ENCODE peak calls at places on chromosomes 2 and 18, in seven cellular contexts. I, H, R, P, L, U and J are unnamed samples.

GRCh38 chr18:59921384-59921891 is 21.6 kb downstream of the PMAIP1 start:
- DNase-seq in U (no peak), R (no peak), P (no peak), H (no peak), I (no peak), L (no peak), J (no peak)

GRCh38 chr2:210188190-210188589 is 17.0 kb upstream of the KANSL1L start:
- DNase-seq in R (no peak), P (no peak), L (no peak), I (no peak), H (no peak), U (no peak), J (no peak)

GRCh38 chr2:235829726-235830125 is 335.9 kb downstream of the AGAP1 start:
- DNase-seq in H (no peak), R (no peak), P (no peak), I (no peak), L (no peak), U (no peak), J (no peak)

GRCh38 chr2:241519669-241520068 is 11.3 kb upstream of the STK25 start:
- DNase-seq in P (no peak), H (no peak), L (no peak), U (no peak), R (no peak), I (no peak), J (no peak)

GRCh38 chr2:106614511-106615291 is 127.5 kb downstream of the CD8B2 start:
- DNase-seq in L (no peak), U (peak), H (no peak), P (no peak), R (no peak), I (no peak), J (no peak)

GRCh38 chr18:1094408-1094807 is 189.7 kb downstream of the ADCYAP1 start:
- DNase-seq in H (no peak), P (no peak), L (no peak), R (no peak), I (no peak), U (no peak), J (no peak)

GRCh38 chr18:74234326-74235171 is 57.2 kb downstream of the CYB5A start:
- DNase-seq in R (no peak), U (peak), P (no peak), L (no peak), I (no peak), H (no peak), J (no peak)

GRCh38 chr2:237471457-237472186 is 15.4 kb upstream of the MLPH start:
- DNase-seq in L (no peak), H (no peak), P (peak), U (peak), R (peak), I (peak), J (peak)

GRCh38 chr2:70686577-70687460 is 81.2 kb downstream of the ADD2 start:
- DNase-seq in L (no peak), P (peak), I (peak), H (no peak), R (peak), U (peak), J (peak)

GRCh38 chr18:33010149-33010548 is 237.3 kb upstream of the KLHL14 start:
- DNase-seq in R (no peak), L (no peak), U (peak), P (no peak), I (no peak), H (no peak), J (no peak)

GRCh38 chr2:239575931-239576445 is 175.2 kb upstream of the HDAC4 start:
- DNase-seq in P (no peak), I (no peak), H (no peak), R (no peak), L (no peak), U (no peak), J (no peak)

GRCh38 chr2:149572102-149572953 is 15.2 kb downstream of the MMADHC start:
- DNase-seq in R (no peak), U (no peak), P (no peak), L (no peak), I (no peak), H (no peak), J (no peak)

GRCh38 chr2:177265834-177266817 is 1.6 kb upstream of the NFE2L2 start:
- DNase-seq in H (no peak), R (no peak), U (peak), L (no peak), P (no peak), I (no peak), J (no peak)

GRCh38 chr18:48608581-48608980 is 69.8 kb downstream of the CTIF start:
- DNase-seq in I (no peak), P (no peak), H (no peak), L (no peak), R (no peak), U (no peak), J (no peak)

GRCh38 chr2:67923696-67924095 is 139.1 kb downstream of the C1D start:
- DNase-seq in H (no peak), L (no peak), I (no peak), R (no peak), P (no peak), U (no peak), J (no peak)

GRCh38 chr2:50582164-50582563 is 449.8 kb downstream of the NRXN1 start:
- DNase-seq in L (no peak), P (no peak), H (no peak), I (no peak), U (no peak), R (no peak), J (no peak)

GRCh38 chr18:22267697-22268096 is 98.3 kb downstream of the GATA6 start:
- DNase-seq in I (no peak), R (no peak), H (no peak), U (no peak), P (no peak), L (no peak), J (no peak)

GRCh38 chr2:239312081-239312501 is 88.7 kb downstream of the HDAC4 start:
- DNase-seq in R (no peak), I (no peak), P (no peak), H (no peak), L (no peak), U (no peak), J (no peak)

GRCh38 chr2:12754643-12755042 is 37.9 kb downstream of the TRIB2 start:
- DNase-seq in P (no peak), L (no peak), R (peak), H (no peak), I (no peak), U (no peak), J (no peak)

GRCh38 chr18:48022531-48023330 is 92.3 kb upstream of the SMAD2 start:
- DNase-seq in U (peak), R (no peak), L (no peak), H (peak), P (peak), I (peak), J (peak)

GRCh38 chr2:30472326-30472725 is 25.3 kb downstream of the LCLAT1 start:
- DNase-seq in U (no peak), R (no peak), I (no peak), H (no peak), L (no peak), P (no peak), J (no peak)

GRCh38 chr2:175769200-175769599 is 232.9 kb downstream of the LNPK start:
- DNase-seq in L (no peak), I (no peak), P (no peak), R (no peak), H (no peak), U (no peak), J (no peak)

GRCh38 chr2:96090527-96090926 is 25.8 kb downstream of the ADRA2B start:
- DNase-seq in H (no peak), U (no peak), R (peak), L (no peak), P (no peak), I (no peak), J (no peak)

GRCh38 chr18:65257157-65257556 is 493.7 kb upstream of the CDH7 start:
- DNase-seq in P (no peak), H (no peak), I (no peak), U (no peak), R (no peak), L (no peak), J (no peak)

GRCh38 chr2:176997074-176997791 is 215.4 kb upstream of the HNRNPA3 start:
- DNase-seq in U (peak), P (peak), I (no peak), H (peak), R (no peak), L (peak), J (no peak)

GRCh38 chr2:149169653-149170052 is 131.2 kb downstream of the LYPD6B start:
- DNase-seq in P (peak), L (no peak), I (no peak), R (no peak), U (no peak), H (no peak), J (no peak)

DNA sequence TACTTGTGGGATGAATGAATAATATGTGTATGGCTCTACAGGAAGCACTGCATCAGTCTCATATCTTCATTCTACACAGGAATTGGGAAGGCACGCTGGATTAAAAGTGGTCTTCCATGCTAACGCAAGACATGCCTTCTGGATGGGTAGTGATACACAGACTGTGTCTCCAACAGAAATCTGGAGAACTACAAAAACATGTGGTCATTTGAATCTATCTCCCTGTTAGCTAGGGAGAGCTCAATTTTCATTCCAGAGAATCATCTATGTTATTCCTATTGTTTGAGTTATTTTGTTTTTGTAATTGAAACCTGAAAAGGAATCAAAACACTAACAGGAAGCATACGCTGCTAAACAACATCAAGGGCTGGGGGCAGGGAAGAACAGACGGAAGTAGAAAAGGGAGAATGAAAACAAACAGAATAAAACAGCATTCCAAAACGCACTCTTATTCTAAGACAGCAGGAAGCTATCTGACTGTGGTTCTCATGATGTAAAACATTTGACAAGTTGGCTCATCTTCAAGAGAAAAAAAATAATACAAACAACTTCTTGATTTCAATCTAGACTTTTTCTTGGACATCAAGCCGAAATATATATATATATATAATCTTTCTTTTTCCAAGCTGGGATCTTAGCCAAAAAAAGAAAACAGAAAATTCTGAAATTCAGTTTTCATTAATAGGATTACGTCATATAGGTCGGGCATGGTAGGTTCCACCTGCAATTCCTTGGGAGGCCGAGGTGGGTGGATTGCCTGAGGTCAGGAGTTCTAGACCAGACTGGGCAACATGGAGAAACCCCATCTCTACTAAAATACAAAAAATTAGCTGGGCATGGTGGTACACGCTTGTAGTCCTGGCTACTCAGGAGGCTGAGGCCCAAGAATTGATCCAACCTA is 31.5 kb upstream of the ASNSD1 start:
- DNase-seq in U (no peak), L (no peak), I (no peak), P (no peak), H (no peak), R (no peak), J (no peak)
- TF ChIP-seq SIN3A in U (no peak), L (no peak), I (no peak), P (no peak), H (no peak), R (no peak), J (no peak)

DNA sequence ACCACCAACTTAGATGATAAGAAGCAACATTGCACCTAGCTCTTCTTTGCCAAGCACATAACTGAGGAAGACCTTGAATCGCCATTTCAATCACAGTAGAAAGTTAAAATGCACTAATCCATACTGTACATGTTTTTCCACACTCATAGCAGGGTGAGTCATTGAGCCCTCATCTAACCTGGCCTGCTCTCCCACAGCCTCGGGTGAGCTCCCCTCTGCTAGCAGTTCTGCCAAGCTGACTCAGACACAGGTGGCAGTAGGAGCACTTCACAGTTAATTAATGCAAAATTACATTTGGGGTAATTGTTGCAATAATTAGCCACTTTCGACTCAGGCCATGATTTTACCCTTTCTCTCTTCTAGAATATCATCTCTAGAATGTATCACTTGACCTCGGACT is 1632.8 kb upstream of the CELF4 start:
- DNase-seq in I (no peak), U (no peak), R (no peak), P (no peak), L (no peak), H (no peak), J (no peak)
- TF ChIP-seq SIN3A in I (no peak), U (no peak), R (no peak), P (no peak), L (no peak), H (no peak), J (no peak)

GRCh38 chr18:3544537-3544936 is 94.6 kb downstream of the TGIF1 start:
- DNase-seq in L (no peak), P (no peak), U (no peak), R (no peak), H (no peak), I (no peak), J (no peak)

GRCh38 chr18:3538954-3539617 is 89.1 kb downstream of the TGIF1 start:
- DNase-seq in H (no peak), P (no peak), U (no peak), R (no peak), L (no peak), I (no peak), J (no peak)

GRCh38 chr18:3541549-3542386 is 91.8 kb downstream of the TGIF1 start:
- DNase-seq in P (no peak), H (peak), U (no peak), L (no peak), I (no peak), R (no peak), J (no peak)

GRCh38 chr18:3538456-3538855 is 88.5 kb downstream of the TGIF1 start:
- DNase-seq in R (no peak), I (no peak), P (no peak), U (no peak), L (no peak), H (no peak), J (no peak)

DNA sequence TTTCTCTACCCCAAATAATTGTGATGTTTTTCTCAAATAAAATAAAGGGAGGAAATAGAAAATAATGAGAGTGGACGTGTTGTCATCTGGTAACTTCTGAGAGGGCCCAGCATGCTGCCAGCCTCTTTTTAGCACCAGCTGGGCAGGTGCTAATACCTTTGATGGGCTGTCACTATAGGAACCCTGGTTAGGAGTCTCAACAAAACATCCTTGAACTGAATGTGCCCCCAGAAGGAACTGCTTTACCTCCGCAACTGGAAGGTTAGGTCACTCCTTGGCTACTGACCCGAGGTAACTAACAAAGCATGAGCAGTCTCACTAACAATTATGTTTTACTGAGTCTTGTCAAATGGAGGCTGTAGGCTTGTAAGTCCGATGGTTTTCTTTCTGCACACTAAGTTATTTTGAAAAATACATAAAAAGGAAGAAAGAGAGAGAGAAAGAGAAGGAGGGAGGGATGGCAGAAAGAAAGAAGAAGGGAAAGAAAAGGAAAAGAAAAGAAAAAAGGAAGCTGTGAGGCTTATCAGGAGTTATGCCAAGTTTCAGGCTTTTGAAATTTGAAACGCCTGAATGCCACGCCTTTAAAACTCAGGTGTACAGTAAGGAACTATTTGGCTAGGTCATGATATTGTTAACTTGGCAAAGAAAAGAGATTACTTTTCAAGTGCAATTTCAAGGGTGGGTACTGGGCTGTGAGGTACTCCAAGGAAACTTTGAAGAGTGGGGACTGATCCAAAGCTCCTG is 91.0 kb downstream of the TGIF1 start:
- DNase-seq in I (no peak), R (no peak), P (no peak), L (no peak), U (no peak), H (no peak), J (no peak)
- TF ChIP-seq SIN3A in I (no peak), R (no peak), P (no peak), L (no peak), U (no peak), H (no peak), J (no peak)

DNA sequence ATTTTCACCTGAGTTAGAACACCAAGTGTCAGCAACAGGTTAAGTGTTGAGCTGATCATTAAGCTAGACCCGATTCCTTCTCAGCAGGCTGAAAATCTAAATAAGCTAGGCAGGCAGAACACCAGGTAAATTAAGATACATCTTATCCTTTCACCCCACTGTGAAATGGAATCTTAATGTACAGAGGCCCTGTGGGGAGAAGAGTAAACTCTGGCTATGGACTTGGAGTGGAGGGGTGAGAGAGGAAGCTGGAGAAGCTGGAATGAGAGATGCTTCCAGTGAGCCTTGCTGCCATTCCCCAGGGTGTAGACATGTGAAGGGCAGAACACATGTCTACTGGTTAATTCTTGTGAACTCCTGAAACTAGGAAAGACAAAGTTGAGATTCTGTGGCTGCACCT is 520.2 kb downstream of the SLC4A3 start:
- DNase-seq in H (no peak), R (no peak), I (no peak), P (no peak), L (no peak), U (no peak), J (no peak)
- TF ChIP-seq SIN3A in H (no peak), R (no peak), I (no peak), P (no peak), L (no peak), U (no peak), J (no peak)

DNA sequence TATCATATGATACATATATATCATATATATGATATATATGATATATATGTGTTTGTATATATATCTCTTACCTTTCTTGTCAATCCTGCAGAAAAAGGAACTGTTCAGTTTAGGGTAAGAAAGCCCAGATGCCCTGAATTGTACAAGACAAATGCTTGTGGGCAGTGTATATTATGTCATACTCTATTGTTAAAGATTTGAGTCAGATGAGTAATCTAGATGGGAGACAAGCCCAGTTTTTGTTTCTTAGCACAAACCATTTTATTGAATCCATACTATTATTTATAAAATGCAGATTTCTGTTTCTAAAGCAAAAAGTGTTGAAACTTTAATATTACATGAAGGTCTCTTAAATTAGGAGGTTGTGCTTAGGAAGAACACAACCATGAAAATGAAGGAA is 90.6 kb downstream of the VRK2 start:
- DNase-seq in H (no peak), L (no peak), R (no peak), I (no peak), P (no peak), U (no peak), J (no peak)
- TF ChIP-seq SIN3A in H (no peak), L (no peak), R (no peak), I (no peak), P (no peak), U (no peak), J (peak)